ENCODE peak calls at places on chromosomes 4 and X, in five cellular contexts. K is heart right ventricle, Z is adrenal gland, P is neural progenitor cell, M is A549. C is an unnamed sample.

GRCh38 chr4:110633358-110634319 is 10.8 kb upstream of the PITX2 start:
- DNase-seq in K (no peak), Z (no peak), P (peak; percentile 55), M (no peak), C (no peak)

GRCh38 chr4:139887378-139887801 is 221.8 kb downstream of the MGST2 start:
- DNase-seq in K (no peak), Z (no peak), P (no peak), M (no peak), C (no peak)

GRCh38 chrX:65690057-65690855 is 22.8 kb downstream of the MSN start:
- DNase-seq in K (no peak), Z (no peak), P (no peak), M (no peak), C (no peak)

GRCh38 chr4:174714393-174715211 is 114.4 kb downstream of the GLRA3 start:
- DNase-seq in K (no peak), Z (peak; percentile 46), P (peak; percentile 64), M (peak; percentile 36), C (peak; percentile 39)

GRCh38 chr4:140238353-140239041 is 84.5 kb upstream of the MAML3 start:
- DNase-seq in K (peak; percentile 87), Z (peak; percentile 92), P (peak; percentile 69), M (no peak), C (peak; percentile 89)

GRCh38 chr4:159608434-159608833 is 505.6 kb downstream of the RAPGEF2 start:
- DNase-seq in K (no peak), Z (no peak), P (peak; percentile 54), M (no peak), C (no peak)

GRCh38 chr4:86841309-86841708 is 7.9 kb downstream of the SLC10A6 start:
- DNase-seq in K (no peak), Z (no peak), P (no peak), M (no peak), C (no peak)

GRCh38 chr4:110793381-110793801 is 170.5 kb upstream of the PITX2 start:
- DNase-seq in K (no peak), Z (peak; percentile 26), P (peak; percentile 43), M (no peak), C (no peak)

GRCh38 chrX:142068365-142068764 is 136.7 kb downstream of the MAGEC2 start:
- DNase-seq in K (no peak), Z (no peak), P (no peak), M (no peak), C (no peak)

GRCh38 chr4:113181289-113182007 is 132.0 kb downstream of the ANK2 start:
- DNase-seq in K (peak; percentile 19), Z (no peak), P (no peak), M (no peak), C (no peak)

GRCh38 chr4:141782205-141782604 is 145.8 kb downstream of the IL15 start:
- DNase-seq in K (no peak), Z (no peak), P (no peak), M (no peak), C (no peak)

GRCh38 chrX:140432328-140433025 is 72.4 kb downstream of the SOX3 start:
- DNase-seq in K (peak; percentile 21), Z (peak; percentile 60), P (no peak), M (no peak), C (no peak)

GRCh38 chrX:67328496-67328895 is 215.3 kb upstream of the AR start:
- DNase-seq in K (no peak), Z (no peak), P (no peak), M (no peak), C (no peak)

GRCh38 chr4:81609844-81610243 is 138.1 kb upstream of the RASGEF1B start:
- DNase-seq in K (no peak), Z (no peak), P (no peak), M (no peak), C (no peak)

GRCh38 chrX:70079870-70080269 is 17.6 kb downstream of the OTUD6A start:
- DNase-seq in K (no peak), Z (no peak), P (no peak), M (no peak), C (no peak)

GRCh38 chrX:110741213-110741796 is 54.3 kb downstream of the CHRDL1 start:
- DNase-seq in K (no peak), Z (no peak), P (no peak), M (no peak), C (no peak)

GRCh38 chr4:76943129-76943620 is 6.4 kb upstream of the SEPTIN11 start:
- DNase-seq in K (no peak), Z (peak; percentile 29), P (no peak), M (no peak), C (no peak)

GRCh38 chr4:154344686-154345085 is 146.9 kb downstream of the DCHS2 start:
- DNase-seq in K (no peak), Z (no peak), P (peak; percentile 51), M (no peak), C (no peak)

GRCh38 chr4:43047044-43047443 is 154.5 kb downstream of the GRXCR1 start:
- DNase-seq in K (no peak), Z (no peak), P (no peak), M (no peak), C (no peak)

GRCh38 chr4:97235516-97235915 is 907.8 kb downstream of the STPG2 start:
- DNase-seq in K (no peak), Z (no peak), P (peak; percentile 86), M (no peak), C (no peak)

GRCh38 chr4:147846318-147847135 is 114.6 kb downstream of the ARHGAP10 start:
- DNase-seq in K (no peak), Z (no peak), P (no peak), M (no peak), C (no peak)

GRCh38 chr4:140343303-140343702 is 30.1 kb upstream of the SCOC start:
- DNase-seq in K (peak; percentile 23), Z (peak; percentile 42), P (no peak), M (peak; percentile 15), C (peak; percentile 93)

GRCh38 chr4:152605031-152605430 is 69.1 kb upstream of the FBXW7 start:
- DNase-seq in K (no peak), Z (no peak), P (no peak), M (no peak), C (no peak)

DNA sequence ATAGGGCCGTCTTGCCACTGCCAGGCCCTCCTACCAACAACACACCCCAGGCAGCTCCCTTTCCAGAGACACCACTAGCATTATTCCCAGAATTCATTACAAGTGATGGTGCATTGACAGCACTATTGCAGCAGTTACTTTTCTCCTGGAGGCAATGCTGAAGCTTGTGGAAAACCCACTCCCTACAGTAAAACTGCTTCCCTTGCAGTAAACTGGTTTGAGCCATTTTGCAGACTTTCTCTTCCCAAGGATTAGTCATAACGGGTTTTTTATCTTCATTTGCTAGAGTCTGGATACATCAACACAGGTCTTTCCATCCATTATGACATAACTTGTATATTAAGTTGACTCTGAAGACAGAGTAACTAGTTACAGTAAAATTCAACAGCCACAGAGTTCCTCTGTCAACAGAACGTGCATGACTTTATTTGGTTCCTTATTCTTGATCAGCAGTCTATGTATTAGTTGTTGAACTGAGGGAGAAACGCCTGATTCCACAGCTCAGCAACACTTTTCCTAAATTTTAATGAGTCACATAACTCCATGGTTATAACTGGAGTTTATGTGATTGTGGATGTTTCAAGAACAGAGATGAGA is 2.2 kb downstream of the ANKRD50 start:
- DNase-seq in K (no peak), Z (no peak), P (peak; percentile 1), M (no peak), C (no peak)
- H3K4me3 ChIP-seq in K (peak overlapping the region; percentile 85), Z (no peak overlapping the region), P (peak overlapping the region; percentile 59), M (peak overlapping the region; percentile 79), C (no peak overlapping the region)

GRCh38 chrX:2500681-2501151 is at the start of the genes DHRSX and ZBED1:
- DNase-seq in K (peak; percentile 43), Z (peak; percentile 34), P (peak; percentile 84), M (peak; percentile 40), C (peak; percentile 56)

GRCh38 chrX:2498781-2499302 is 1.9 kb downstream of the DHRSX start:
- DNase-seq in K (peak; percentile 41), Z (peak; percentile 52), P (peak; percentile 71), M (peak; percentile 54), C (peak; percentile 58)

GRCh38 chrX:2499507-2499906 is 1.3 kb downstream of the DHRSX start:
- DNase-seq in K (no peak), Z (no peak), P (no peak), M (no peak), C (no peak)

GRCh38 chrX:2501246-2502102 is 698 bp upstream of the DHRSX start:
- DNase-seq in K (no peak), Z (no peak), P (no peak), M (no peak), C (no peak)

DNA sequence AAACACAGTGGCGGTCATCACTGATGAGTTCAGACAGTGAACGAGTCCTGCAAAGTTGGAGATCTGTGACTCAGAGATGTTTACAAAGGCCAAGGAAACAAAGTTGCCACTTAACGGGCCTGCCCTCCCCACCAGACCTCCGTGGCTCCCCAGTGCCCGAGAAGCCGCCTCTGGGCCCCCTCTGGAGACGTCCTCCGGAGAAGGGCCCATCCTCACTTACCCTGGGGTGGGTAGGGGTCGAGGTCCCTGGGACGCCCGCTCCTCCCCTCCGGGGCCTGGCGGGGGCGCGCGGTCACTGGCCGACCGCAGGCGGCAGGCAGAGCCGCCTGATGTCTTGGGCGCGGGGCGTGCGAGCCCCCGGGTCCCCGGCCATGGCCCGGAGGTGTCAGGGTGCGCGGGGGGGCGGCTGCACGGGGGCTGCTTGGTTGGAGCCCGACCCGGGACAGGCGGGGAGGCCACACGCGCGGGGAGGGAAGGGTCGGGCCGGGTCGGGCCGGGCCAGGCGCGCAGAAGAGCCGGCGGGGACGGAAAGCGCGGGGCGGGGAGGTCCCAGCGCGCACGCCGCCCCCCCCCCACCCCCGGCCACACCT is 590 bp downstream of the DHRSX start:
- DNase-seq in K (peak; percentile 43), Z (peak; percentile 56), P (peak; percentile 71), M (peak; percentile 62), C (peak; percentile 58)
- TF ChIP-seq CTCF in K (peak; percentile 30), Z (no peak), P (peak; percentile 35), M (peak; percentile 21), C (no peak)

GRCh38 chr4:3360741-3361140 is 67.9 kb downstream of the RGS12 start:
- DNase-seq in K (no peak), Z (no peak), P (no peak), M (no peak), C (no peak)
- H3K4me3 ChIP-seq in K (no peak overlapping the region), Z (no peak overlapping the region), P (no peak overlapping the region), M (no peak overlapping the region), C (no peak overlapping the region)

GRCh38 chrX:40131644-40132376 is 34.1 kb upstream of the BCOR start:
- DNase-seq in K (no peak), Z (no peak), P (no peak), M (no peak), C (no peak)
- TF ChIP-seq CTCF in K (no peak), Z (no peak), P (no peak), M (no peak), C (no peak)